ENCODE peak calls at places on chromosomes 3 and 15, in seven cellular contexts. One of them, this sample, is unnamed.

GRCh38 chr3:54891540-54891897 is 36.3 kb downstream of the LRTM1 start:
- DNase-seq in H1: peak
- DNase-seq in H9: peak
- DNase-seq in neuronal stem cell: no peak
- DNase-seq in mesenchymal stem cell: peak
- DNase-seq in trophoblast cell: peak
- DNase-seq in IMR-90: peak
- DNase-seq in this sample: peak

GRCh38 chr15:66830358-66830757 is 128.3 kb downstream of the SMAD6 start:
- DNase-seq in mesenchymal stem cell: peak
- DNase-seq in trophoblast cell: peak
- DNase-seq in H1: no peak
- DNase-seq in IMR-90: peak
- DNase-seq in H9: no peak
- DNase-seq in neuronal stem cell: no peak
- DNase-seq in this sample: no peak

GRCh38 chr15:66962522-66962921 is 102.9 kb upstream of the SMAD3 start:
- DNase-seq in trophoblast cell: no peak
- DNase-seq in neuronal stem cell: no peak
- DNase-seq in mesenchymal stem cell: no peak
- DNase-seq in IMR-90: no peak
- DNase-seq in H9: no peak
- DNase-seq in H1: no peak
- DNase-seq in this sample: no peak

GRCh38 chr3:123302961-123303360 is 101.2 kb downstream of the SEC22A start:
- DNase-seq in mesenchymal stem cell: no peak
- DNase-seq in IMR-90: no peak
- DNase-seq in H9: no peak
- DNase-seq in H1: no peak
- DNase-seq in trophoblast cell: no peak
- DNase-seq in neuronal stem cell: no peak
- DNase-seq in this sample: no peak

GRCh38 chr15:36888018-36888992 is 212.0 kb downstream of the MEIS2 start:
- DNase-seq in trophoblast cell: no peak
- DNase-seq in mesenchymal stem cell: peak
- DNase-seq in IMR-90: no peak
- DNase-seq in H1: no peak
- DNase-seq in H9: no peak
- DNase-seq in neuronal stem cell: peak
- DNase-seq in this sample: peak

GRCh38 chr3:137105277-137105977 is 147.6 kb downstream of the IL20RB start:
- DNase-seq in trophoblast cell: peak
- DNase-seq in H1: no peak
- DNase-seq in IMR-90: peak
- DNase-seq in H9: no peak
- DNase-seq in mesenchymal stem cell: peak
- DNase-seq in neuronal stem cell: peak
- DNase-seq in this sample: peak

GRCh38 chr15:23013681-23014080 is 25.7 kb downstream of the TUBGCP5 start:
- DNase-seq in IMR-90: no peak
- DNase-seq in neuronal stem cell: no peak
- DNase-seq in H9: no peak
- DNase-seq in H1: no peak
- DNase-seq in mesenchymal stem cell: no peak
- DNase-seq in trophoblast cell: no peak
- DNase-seq in this sample: no peak

GRCh38 chr3:101868534-101869464 is 19.5 kb downstream of the NFKBIZ start:
- DNase-seq in H9: no peak
- DNase-seq in IMR-90: peak
- DNase-seq in mesenchymal stem cell: peak
- DNase-seq in trophoblast cell: no peak
- DNase-seq in neuronal stem cell: no peak
- DNase-seq in H1: no peak
- DNase-seq in this sample: peak

GRCh38 chr3:25532763-25533162 is 104.7 kb downstream of the RARB start:
- DNase-seq in neuronal stem cell: no peak
- DNase-seq in trophoblast cell: no peak
- DNase-seq in mesenchymal stem cell: no peak
- DNase-seq in H9: peak
- DNase-seq in IMR-90: peak
- DNase-seq in H1: peak
- DNase-seq in this sample: peak

GRCh38 chr3:183583331-183584245 is 28.1 kb upstream of the KLHL6 start:
- DNase-seq in IMR-90: no peak
- DNase-seq in trophoblast cell: no peak
- DNase-seq in H9: no peak
- DNase-seq in neuronal stem cell: no peak
- DNase-seq in mesenchymal stem cell: no peak
- DNase-seq in H1: no peak
- DNase-seq in this sample: peak

GRCh38 chr3:37053753-37054152 is 60.4 kb downstream of the MLH1 start:
- DNase-seq in H1: no peak
- DNase-seq in H9: no peak
- DNase-seq in IMR-90: no peak
- DNase-seq in trophoblast cell: no peak
- DNase-seq in neuronal stem cell: no peak
- DNase-seq in mesenchymal stem cell: no peak
- DNase-seq in this sample: no peak

GRCh38 chr3:37054370-37054769 is 61.1 kb downstream of the MLH1 start:
- DNase-seq in H9: no peak
- DNase-seq in trophoblast cell: no peak
- DNase-seq in H1: no peak
- DNase-seq in neuronal stem cell: no peak
- DNase-seq in IMR-90: peak
- DNase-seq in mesenchymal stem cell: peak
- DNase-seq in this sample: no peak

GRCh38 chr3:37050242-37050641 is 56.9 kb downstream of the MLH1 start:
- DNase-seq in IMR-90: no peak
- DNase-seq in mesenchymal stem cell: peak
- DNase-seq in H1: no peak
- DNase-seq in trophoblast cell: no peak
- DNase-seq in H9: no peak
- DNase-seq in neuronal stem cell: no peak
- DNase-seq in this sample: no peak

GRCh38 chr3:37052860-37053259 is 59.5 kb downstream of the MLH1 start:
- DNase-seq in mesenchymal stem cell: no peak
- DNase-seq in IMR-90: no peak
- DNase-seq in H9: no peak
- DNase-seq in H1: no peak
- DNase-seq in trophoblast cell: no peak
- DNase-seq in neuronal stem cell: no peak
- DNase-seq in this sample: no peak

GRCh38 chr3:37053337-37053736 is 60.0 kb downstream of the MLH1 start:
- DNase-seq in IMR-90: no peak
- DNase-seq in neuronal stem cell: no peak
- DNase-seq in trophoblast cell: no peak
- DNase-seq in H1: no peak
- DNase-seq in H9: no peak
- DNase-seq in mesenchymal stem cell: no peak
- DNase-seq in this sample: no peak
- H3K18ac ChIP-seq in IMR-90: no peak
- H3K18ac ChIP-seq in neuronal stem cell: no peak
- H3K18ac ChIP-seq in trophoblast cell: no peak
- H3K18ac ChIP-seq in H1: no peak
- H3K18ac ChIP-seq in H9: no peak
- H3K18ac ChIP-seq in mesenchymal stem cell: no peak
- H3K18ac ChIP-seq in this sample: no peak

GRCh38 chr3:38916706-38917105 is 100.7 kb upstream of the SCN10A start:
- DNase-seq in IMR-90: peak
- DNase-seq in mesenchymal stem cell: peak
- DNase-seq in H1: no peak
- DNase-seq in neuronal stem cell: no peak
- DNase-seq in trophoblast cell: no peak
- DNase-seq in H9: no peak
- DNase-seq in this sample: no peak
- H3K18ac ChIP-seq in IMR-90: no peak
- H3K18ac ChIP-seq in mesenchymal stem cell: no peak
- H3K18ac ChIP-seq in H1: no peak
- H3K18ac ChIP-seq in neuronal stem cell: no peak
- H3K18ac ChIP-seq in trophoblast cell: no peak
- H3K18ac ChIP-seq in H9: no peak
- H3K18ac ChIP-seq in this sample: no peak

DNA sequence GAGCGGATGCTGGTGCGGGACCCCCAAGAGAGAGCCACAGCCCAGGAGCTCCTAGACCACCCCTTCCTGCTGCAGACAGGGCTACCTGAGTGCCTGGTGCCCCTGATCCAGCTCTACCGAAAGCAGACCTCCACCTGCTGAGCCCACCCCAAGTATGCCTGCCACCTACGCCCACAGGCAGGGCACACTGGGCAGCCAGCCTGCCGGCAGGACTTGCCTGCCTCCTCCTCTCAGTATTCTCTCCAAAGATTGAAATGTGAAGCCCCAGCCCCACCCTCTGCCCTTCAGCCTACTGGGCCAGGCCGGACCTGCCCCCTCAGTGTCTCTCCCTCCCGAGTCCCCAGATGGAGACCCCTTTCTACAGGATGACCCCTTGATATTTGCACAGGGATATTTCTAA is 6.9 kb downstream of the ANKRD63 start:
- DNase-seq in mesenchymal stem cell: no peak
- DNase-seq in H1: no peak
- DNase-seq in trophoblast cell: no peak
- DNase-seq in H9: no peak
- DNase-seq in neuronal stem cell: no peak
- DNase-seq in IMR-90: no peak
- DNase-seq in this sample: no peak
- H3K18ac ChIP-seq in mesenchymal stem cell: no peak
- H3K18ac ChIP-seq in H1: no peak
- H3K18ac ChIP-seq in trophoblast cell: no peak
- H3K18ac ChIP-seq in H9: no peak
- H3K18ac ChIP-seq in neuronal stem cell: no peak
- H3K18ac ChIP-seq in IMR-90: no peak
- H3K18ac ChIP-seq in this sample: no peak

DNA sequence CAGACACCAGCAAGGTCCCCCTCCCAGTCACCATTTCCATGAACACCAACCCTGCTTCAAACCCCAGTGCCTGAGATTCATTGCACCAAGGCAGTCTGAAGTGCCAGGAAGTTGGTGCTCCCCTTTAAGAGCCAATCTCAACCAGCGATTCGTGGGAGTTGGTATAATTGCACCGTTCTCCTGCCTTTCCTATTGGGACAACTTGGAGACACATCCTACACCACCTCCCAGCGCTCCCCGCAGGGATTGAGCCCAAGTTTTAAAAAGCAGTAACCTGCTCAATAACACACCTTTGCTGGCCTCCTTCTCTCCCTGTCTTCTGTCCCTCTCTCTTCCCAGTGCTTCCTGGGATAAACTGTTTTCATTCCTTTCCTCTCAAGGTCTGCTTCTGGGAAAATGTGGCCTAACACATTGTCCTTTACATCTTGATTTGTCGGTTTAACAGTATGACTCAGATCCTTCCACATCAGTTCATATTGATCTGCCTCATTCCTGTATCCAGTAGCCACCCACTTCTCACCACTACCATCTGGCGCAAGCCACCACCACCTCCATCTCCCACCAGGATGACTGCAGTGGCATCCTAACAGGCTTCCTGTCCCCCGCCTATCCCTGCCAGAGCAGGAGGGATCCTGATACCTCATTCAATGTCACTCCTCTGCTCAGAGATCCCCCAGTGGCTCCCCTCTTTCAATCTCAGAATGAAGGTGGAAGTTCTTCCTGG is 37.8 kb upstream of the HRH1 start:
- DNase-seq in neuronal stem cell: no peak
- DNase-seq in H1: no peak
- DNase-seq in H9: no peak
- DNase-seq in mesenchymal stem cell: no peak
- DNase-seq in IMR-90: peak
- DNase-seq in trophoblast cell: no peak
- DNase-seq in this sample: no peak
- H3K18ac ChIP-seq in neuronal stem cell: no peak
- H3K18ac ChIP-seq in H1: no peak
- H3K18ac ChIP-seq in H9: no peak
- H3K18ac ChIP-seq in mesenchymal stem cell: no peak
- H3K18ac ChIP-seq in IMR-90: no peak
- H3K18ac ChIP-seq in trophoblast cell: no peak
- H3K18ac ChIP-seq in this sample: no peak

This sample was measured in mesendoderm.